ENCODE peak calls at places on chromosomes 7 and 10, in ten cellular contexts. K, Y, B, L, S, O, J, D, T and W are unnamed samples.
A peak's percentile ranks its signal among the peaks of the same experiment; 100 is the strongest.

GRCh38 chr10:124802313-124802675 is 675 bp downstream of the ABRAXAS2 start:
- DNase-seq in K (no peak), Y (no peak), B (no peak), L (no peak), S (no peak), O (no peak), J (no peak), D (no peak), T (no peak), W (no peak)

GRCh38 chr10:51964630-51965029 is 265.2 kb upstream of the CSTF2T start:
- DNase-seq in K (no peak), Y (no peak), B (no peak), L (peak; percentile 27), S (no peak), O (no peak), J (no peak), D (no peak), T (no peak), W (no peak)

GRCh38 chr10:8034666-8035640 is 19.5 kb upstream of the GATA3 start:
- DNase-seq in K (peak; percentile 34), Y (no peak), B (no peak), L (no peak), S (no peak), O (no peak), J (no peak), D (no peak), T (no peak), W (no peak)

GRCh38 chr10:75472685-75473084 is 41.3 kb downstream of the LRMDA start:
- DNase-seq in K (no peak), Y (no peak), B (no peak), L (no peak), S (peak; percentile 35), O (no peak), J (no peak), D (no peak), T (no peak), W (no peak)

GRCh38 chr7:100545636-100546128 is 6.7 kb downstream of the AGFG2 start:
- DNase-seq in K (no peak), Y (no peak), B (no peak), L (peak; percentile 86), S (no peak), O (peak; percentile 53), J (peak; percentile 74), D (peak; percentile 85), T (no peak), W (no peak)

GRCh38 chr10:7611909-7612308 is 54.9 kb downstream of the ITIH5 start:
- DNase-seq in K (no peak), Y (no peak), B (no peak), L (no peak), S (no peak), O (no peak), J (no peak), D (no peak), T (no peak), W (no peak)

GRCh38 chr10:79243211-79244067 is 103.8 kb upstream of the PPIF start:
- DNase-seq in K (peak; percentile 61), Y (no peak), B (no peak), L (no peak), S (peak; percentile 46), O (no peak), J (no peak), D (no peak), T (peak; percentile 72), W (peak; percentile 32)

GRCh38 chr7:114789942-114790341 is 132.0 kb upstream of the MDFIC start:
- DNase-seq in K (no peak), Y (no peak), B (no peak), L (peak; percentile 87), S (no peak), O (peak; percentile 26), J (no peak), D (peak; percentile 82), T (no peak), W (no peak)

GRCh38 chr7:149775176-149775556 is 1.8 kb upstream of the ZNF467 start:
- DNase-seq in K (no peak), Y (no peak), B (no peak), L (no peak), S (no peak), O (no peak), J (no peak), D (no peak), T (peak; percentile 20), W (no peak)

GRCh38 chr10:37712489-37713131 is 144.8 kb downstream of the ZNF248 start:
- DNase-seq in K (no peak), Y (no peak), B (no peak), L (no peak), S (no peak), O (no peak), J (no peak), D (no peak), T (peak; percentile 76), W (no peak)
- H3K9me3 ChIP-seq in K (no peaks in the 10 kb centered on the region), Y (no peaks in the 10 kb centered on the region), B (peaks cover 19% of the 10 kb centered on the region), L (peaks cover 30% of the 10 kb centered on the region), S (no peaks in the 10 kb centered on the region), O (peaks cover 39% of the 10 kb centered on the region), J (no peaks in the 10 kb centered on the region), D (peaks cover 20% of the 10 kb centered on the region), T (no peaks in the 10 kb centered on the region), W (no peaks in the 10 kb centered on the region)

GRCh38 chr7:152423991-152424347 is 11.8 kb downstream of the KMT2C start:
- DNase-seq in K (no peak), Y (no peak), B (no peak), L (no peak), S (no peak), O (no peak), J (no peak), D (no peak), T (no peak), W (no peak)
- H3K9me3 ChIP-seq in K (peaks cover 10% of the 10 kb centered on the region), Y (no peaks in the 10 kb centered on the region), B (no peaks in the 10 kb centered on the region), L (peaks cover 4% of the 10 kb centered on the region), S (no peaks in the 10 kb centered on the region), O (peaks cover 18% of the 10 kb centered on the region), J (peaks cover 11% of the 10 kb centered on the region), D (no peaks in the 10 kb centered on the region), T (no peaks in the 10 kb centered on the region), W (no peaks in the 10 kb centered on the region)

DNA sequence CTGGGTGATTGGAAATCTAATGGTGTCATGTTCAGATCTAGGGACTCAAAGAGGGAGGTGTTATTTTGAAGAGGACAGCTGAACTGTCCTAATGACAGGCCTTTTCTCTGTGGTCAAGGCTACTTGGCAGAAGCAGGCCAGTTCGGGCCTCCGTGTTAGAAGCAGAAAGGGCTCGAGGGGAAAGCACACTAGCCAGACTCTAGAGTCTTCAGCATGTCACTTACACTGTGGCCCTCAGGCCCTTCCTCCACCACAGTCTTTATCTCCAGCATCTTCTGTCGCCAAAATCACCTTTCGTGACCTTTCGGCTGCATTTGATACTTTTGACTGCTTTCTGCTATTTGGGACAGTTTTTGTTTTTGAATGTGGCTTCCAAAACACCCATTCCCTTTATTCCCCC is 123.3 kb downstream of the CNNM2 start:
- DNase-seq in K (no peak), Y (no peak), B (no peak), L (no peak), S (no peak), O (no peak), J (no peak), D (no peak), T (no peak), W (no peak)
- H3K9me3 ChIP-seq in K (no peaks in the 10 kb centered on the region), Y (no peaks in the 10 kb centered on the region), B (no peaks in the 10 kb centered on the region), L (no peaks in the 10 kb centered on the region), S (no peaks in the 10 kb centered on the region), O (no peaks in the 10 kb centered on the region), J (no peaks in the 10 kb centered on the region), D (no peaks in the 10 kb centered on the region), T (no peaks in the 10 kb centered on the region), W (no peaks in the 10 kb centered on the region)

GRCh38 chr7:9082203-9082602 is 648.8 kb downstream of the NXPH1 start:
- DNase-seq in K (no peak), Y (no peak), B (no peak), L (no peak), S (no peak), O (no peak), J (no peak), D (no peak), T (no peak), W (no peak)

DNA sequence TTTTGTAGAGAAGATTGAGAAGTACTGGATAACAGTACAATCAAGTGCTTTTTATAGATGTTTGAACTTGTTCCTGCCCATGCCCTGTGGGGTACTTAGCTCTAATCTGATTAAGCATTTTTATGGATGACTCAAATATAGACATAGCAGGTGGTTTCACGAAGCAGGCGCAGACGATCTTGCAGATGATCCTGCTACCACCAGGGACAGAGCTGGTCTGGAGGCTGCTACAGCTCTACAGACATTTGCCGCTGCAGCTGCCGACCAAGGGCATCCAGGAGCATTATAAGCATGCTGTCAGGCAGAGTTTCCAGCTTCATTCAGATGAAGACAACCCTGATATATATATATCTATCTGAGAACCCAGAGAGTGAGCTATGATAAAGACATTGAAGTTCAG is 650.4 kb downstream of the NXPH1 start:
- DNase-seq in K (no peak), Y (no peak), B (no peak), L (no peak), S (no peak), O (no peak), J (no peak), D (no peak), T (no peak), W (no peak)
- H3K9me3 ChIP-seq in K (no peaks in the 10 kb centered on the region), Y (no peaks in the 10 kb centered on the region), B (no peaks in the 10 kb centered on the region), L (peaks cover 12% of the 10 kb centered on the region), S (no peaks in the 10 kb centered on the region), O (peaks cover 24% of the 10 kb centered on the region), J (no peaks in the 10 kb centered on the region), D (peaks cover 3% of the 10 kb centered on the region), T (no peaks in the 10 kb centered on the region), W (peaks cover 2% of the 10 kb centered on the region)

DNA sequence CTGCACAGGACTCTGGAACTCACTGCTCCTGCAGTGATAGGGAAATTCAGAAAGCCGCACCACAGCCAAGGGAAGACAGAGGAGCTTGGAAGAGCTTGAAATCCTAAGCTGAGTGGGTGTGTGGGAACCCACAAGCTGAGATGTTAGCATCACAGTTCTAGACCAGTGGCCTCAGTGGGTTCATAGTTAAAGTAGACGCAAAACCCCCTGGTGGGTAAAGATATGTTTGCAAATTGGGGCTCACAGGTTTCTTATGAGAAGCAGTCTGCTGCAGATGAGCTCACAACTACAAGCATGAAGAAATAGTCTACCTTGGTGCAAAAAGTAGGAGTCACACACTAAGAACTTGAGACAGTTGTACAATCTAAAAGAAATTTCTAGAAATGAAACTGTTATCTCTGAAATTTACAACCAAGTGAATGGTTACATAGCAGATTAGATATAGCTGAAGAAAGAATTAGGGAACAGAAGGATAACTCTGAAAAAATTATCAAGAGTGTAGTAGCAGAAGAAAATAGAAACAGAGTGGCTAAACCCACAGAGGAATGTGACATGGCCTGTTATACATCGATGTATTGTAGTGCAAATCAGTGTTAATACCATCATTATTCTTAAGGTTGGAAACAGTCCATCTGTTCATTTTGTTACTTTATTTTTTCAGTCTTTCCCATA is 77.2 kb downstream of the DYNC2I1 start:
- DNase-seq in K (no peak), Y (no peak), B (no peak), L (no peak), S (no peak), O (no peak), J (no peak), D (no peak), T (no peak), W (no peak)
- H3K9me3 ChIP-seq in K (peaks cover 15% of the 10 kb centered on the region), Y (peaks cover 3% of the 10 kb centered on the region), B (no peaks in the 10 kb centered on the region), L (peaks cover 3% of the 10 kb centered on the region), S (no peaks in the 10 kb centered on the region), O (peaks cover 8% of the 10 kb centered on the region), J (no peaks in the 10 kb centered on the region), D (no peaks in the 10 kb centered on the region), T (no peaks in the 10 kb centered on the region), W (peaks cover 11% of the 10 kb centered on the region)

DNA sequence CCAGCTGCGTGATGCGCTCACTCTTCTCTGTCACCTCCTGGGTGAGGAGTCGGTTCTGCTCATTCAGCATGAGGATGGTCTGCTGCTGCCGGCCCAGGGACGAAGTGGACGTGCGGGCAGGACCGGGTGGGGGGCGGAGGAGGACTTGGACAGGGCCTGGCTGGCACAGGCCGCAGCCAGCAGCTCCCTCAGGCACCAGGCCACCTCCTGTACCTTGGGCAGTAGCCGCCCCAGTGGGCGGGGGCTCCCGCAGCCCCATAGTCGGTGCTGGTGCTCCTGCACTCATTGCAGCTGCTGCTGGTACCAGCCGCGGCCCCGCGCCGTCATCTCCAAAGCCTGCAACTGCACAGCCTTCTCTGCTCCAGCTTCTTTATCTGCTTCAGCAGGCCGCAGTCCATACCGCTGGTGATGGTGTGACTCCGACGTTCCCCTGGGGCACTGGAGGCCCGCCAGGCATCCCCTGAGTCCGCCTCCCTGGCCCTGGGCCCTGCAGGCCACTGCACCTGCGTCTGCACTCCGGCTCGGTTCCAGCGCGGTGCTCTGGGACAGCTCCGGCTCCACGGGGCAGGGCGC is 884.9 kb upstream of the ZNF722 start:
- DNase-seq in K (no peak), Y (no peak), B (no peak), L (no peak), S (no peak), O (no peak), J (no peak), D (no peak), T (no peak), W (no peak)
- H3K9me3 ChIP-seq in K (no peaks in the 10 kb centered on the region), Y (no peaks in the 10 kb centered on the region), B (peaks cover 9% of the 10 kb centered on the region), L (peaks cover 16% of the 10 kb centered on the region), S (no peaks in the 10 kb centered on the region), O (peaks cover 45% of the 10 kb centered on the region), J (no peaks in the 10 kb centered on the region), D (peaks cover 32% of the 10 kb centered on the region), T (no peaks in the 10 kb centered on the region), W (peaks cover 3% of the 10 kb centered on the region)